ENCODE peak calls at places on chromosomes 12 and 14, in seven cellular contexts. Y is fibroblast of lung, C is HFF-Myc, O is thoracic aorta, W is breast epithelium, E is choroid plexus epithelial cell, M is A549. V is an unnamed sample.

GRCh38 chr12:40156031-40156764 is 50.3 kb upstream of the SLC2A13 start:
- DNase-seq in M (no peak), Y (no peak), C (no peak), E (no peak), W (no peak), O (no peak), V (no peak)

GRCh38 chr14:57244103-57244502 is 24.6 kb downstream of the EXOC5 start:
- DNase-seq in M (no peak), E (peak), W (no peak), C (no peak), Y (peak), O (no peak), V (peak)

GRCh38 chr14:75636100-75636692 is 24.5 kb downstream of the ERG28 start:
- DNase-seq in O (no peak), W (no peak), Y (peak), E (peak), C (no peak), M (no peak), V (peak)

GRCh38 chr14:33454022-33454645 is 496.7 kb downstream of the EGLN3 start:
- DNase-seq in E (peak), C (no peak), M (no peak), Y (peak), W (no peak), O (no peak), V (no peak)

GRCh38 chr12:123427036-123427769 is 9.3 kb downstream of the RILPL2 start:
- DNase-seq in W (no peak), M (no peak), Y (no peak), E (no peak), C (no peak), O (no peak), V (no peak)

GRCh38 chr12:95216704-95217376 is 427 bp downstream of the FGD6 start:
- DNase-seq in E (peak), O (no peak), W (no peak), Y (peak), C (no peak), M (peak), V (peak)

GRCh38 chr12:56014205-56014604 is 6.6 kb upstream of the IKZF4 start:
- DNase-seq in C (no peak), W (no peak), E (peak), O (no peak), Y (no peak), M (no peak), V (no peak)

GRCh38 chr12:120157678-120158077 is 36.8 kb downstream of the GCN1 start:
- DNase-seq in Y (no peak), W (no peak), C (no peak), O (no peak), E (no peak), M (no peak), V (no peak)

GRCh38 chr14:24605435-24606190 is 3.9 kb downstream of the GZMH start:
- DNase-seq in Y (no peak), M (peak), W (no peak), O (no peak), E (no peak), C (no peak), V (peak)

GRCh38 chr14:34347683-34348082 is 114.4 kb downstream of the SPTSSA start:
- DNase-seq in M (no peak), C (no peak), E (no peak), O (no peak), Y (no peak), W (no peak), V (no peak)

GRCh38 chr12:55974308-55974724 is 438 bp downstream of the RAB5B start:
- DNase-seq in E (peak), C (no peak), M (peak), W (peak), O (no peak), Y (peak), V (peak)

GRCh38 chr12:52132754-52133161 is 53.3 kb downstream of the SMIM41 start:
- DNase-seq in O (no peak), Y (peak), M (no peak), C (no peak), W (no peak), E (no peak), V (peak)

GRCh38 chr12:79409562-79409961 is 281.2 kb downstream of the PAWR start:
- DNase-seq in Y (peak), W (no peak), C (peak), O (no peak), E (peak), M (no peak), V (peak)

GRCh38 chr14:76337619-76338545 is 38.1 kb upstream of the ESRRB start:
- DNase-seq in W (no peak), Y (no peak), C (no peak), E (no peak), M (no peak), O (no peak), V (peak)

GRCh38 chr14:94341654-94342333 is 18.7 kb upstream of the SERPINA6 start:
- DNase-seq in C (no peak), Y (no peak), O (no peak), W (no peak), M (no peak), E (no peak), V (no peak)

GRCh38 chr12:89140580-89141236 is 211.6 kb downstream of the DUSP6 start:
- DNase-seq in M (no peak), W (no peak), E (peak), C (no peak), Y (peak), O (no peak), V (peak)

GRCh38 chr14:93824076-93824475 is 35.8 kb upstream of the PRIMA1 start:
- DNase-seq in M (no peak), Y (no peak), O (no peak), W (no peak), E (no peak), C (no peak), V (no peak)

GRCh38 chr12:104276192-104277131 is 27.1 kb upstream of the EID3 start:
- DNase-seq in W (no peak), O (no peak), C (no peak), M (no peak), E (no peak), Y (no peak), V (no peak)

GRCh38 chr14:64658201-64658600 is 46.0 kb upstream of the PLEKHG3 start:
- DNase-seq in O (no peak), E (no peak), W (no peak), C (no peak), M (no peak), Y (no peak), V (no peak)

GRCh38 chr12:45742590-45742989 is 13.1 kb downstream of the ARID2 start:
- DNase-seq in C (no peak), E (no peak), O (no peak), M (no peak), Y (no peak), W (no peak), V (no peak)

GRCh38 chr12:1644523-1645438 is 15.8 kb downstream of the WNT5B start:
- DNase-seq in W (peak), O (no peak), M (no peak), Y (peak), C (peak), E (peak), V (peak)

GRCh38 chr12:47361389-47362031 is 281.8 kb upstream of the AMIGO2 start:
- DNase-seq in O (no peak), C (no peak), E (no peak), M (no peak), W (no peak), Y (no peak), V (no peak)

GRCh38 chr12:15152864-15153263 is 68.4 kb downstream of the RERG start:
- DNase-seq in C (no peak), W (no peak), E (peak), M (no peak), Y (peak), O (no peak), V (peak)
- TF ChIP-seq CTCF in C (no peak), W (no peak), E (no peak), M (no peak), Y (no peak), O (no peak), V (no peak)

GRCh38 chr12:2960432-2960956 is 1.3 kb downstream of the TEAD4 start:
- DNase-seq in W (no peak), M (peak), O (no peak), E (peak), Y (peak), C (no peak), V (peak)
- H3K4me3 ChIP-seq in W (peak), M (peak), O (peak), E (peak), Y (peak), C (peak), V (peak)

DNA sequence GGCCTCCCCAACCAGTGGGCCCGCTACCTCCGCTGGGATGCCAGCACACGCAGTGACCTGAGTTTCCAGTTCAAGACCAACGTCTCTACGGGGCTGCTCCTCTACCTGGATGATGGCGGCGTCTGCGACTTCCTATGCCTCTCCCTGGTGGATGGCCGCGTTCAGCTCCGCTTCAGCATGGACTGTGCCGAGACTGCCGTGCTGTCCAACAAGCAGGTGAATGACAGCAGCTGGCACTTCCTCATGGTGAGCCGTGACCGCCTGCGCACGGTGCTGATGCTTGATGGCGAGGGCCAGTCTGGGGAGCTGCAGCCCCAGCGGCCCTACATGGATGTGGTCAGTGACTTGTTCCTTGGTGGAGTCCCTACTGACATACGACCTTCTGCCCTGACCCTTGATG is 73.0 kb downstream of the NRXN3 start:
- DNase-seq in C (no peak), Y (no peak), E (no peak), W (no peak), M (no peak), O (no peak), V (no peak)
- TF ChIP-seq CTCF in C (no peak), Y (no peak), E (no peak), W (no peak), M (no peak), O (no peak), V (no peak)

GRCh38 chr12:93191956-93192355 is 185.8 kb upstream of the NUDT4 start:
- DNase-seq in C (no peak), Y (peak), M (no peak), O (peak), W (no peak), E (no peak), V (peak)
- H3K4me3 ChIP-seq in C (no peak), Y (peak), M (no peak), O (peak), W (no peak), E (no peak), V (no peak)

GRCh38 chr14:78029471-78030372 is 140.5 kb upstream of the NRXN3 start:
- DNase-seq in E (peak), C (no peak), M (no peak), W (no peak), Y (no peak), O (no peak), V (no peak)
- TF ChIP-seq CTCF in E (peak), C (no peak), M (no peak), W (no peak), Y (no peak), O (no peak), V (peak)

DNA sequence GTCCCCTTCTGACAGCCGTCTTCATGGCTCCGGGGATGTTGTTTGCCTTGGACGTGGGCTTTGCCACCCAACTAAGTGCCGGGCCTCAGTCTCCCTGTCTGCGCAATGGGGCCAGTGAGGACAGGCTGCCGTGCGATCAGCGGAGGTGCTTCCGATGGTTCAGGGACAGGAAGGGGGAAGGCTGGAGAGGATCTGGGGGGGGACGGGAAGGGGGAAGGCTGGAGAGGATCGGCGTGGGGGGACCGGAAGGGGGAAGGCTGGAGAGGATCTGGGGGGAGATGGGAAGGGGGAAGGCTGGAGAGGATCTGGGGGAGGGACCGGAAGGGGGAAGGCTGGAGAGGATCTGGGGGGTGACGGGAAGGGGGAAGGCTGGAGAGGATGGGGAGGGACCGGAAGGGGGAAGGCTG is 3.4 kb downstream of the MMP17 start:
- DNase-seq in Y (peak), M (no peak), C (peak), W (no peak), E (peak), O (no peak), V (peak)
- H3K4me3 ChIP-seq in Y (peak), M (peak), C (peak), W (peak), E (peak), O (peak), V (peak)

GRCh38 chr12:71456990-71457389 is 17.4 kb downstream of the LGR5 start:
- DNase-seq in O (no peak), C (no peak), M (no peak), Y (no peak), W (no peak), E (no peak), V (no peak)
- TF ChIP-seq CTCF in O (no peak), C (no peak), M (no peak), Y (no peak), W (no peak), E (no peak), V (no peak)

V was measured in fibroblast of mammary gland.